ENCODE peak calls at places on chromosome 12, in six cellular contexts. R is lung microvascular endothelial cell; Z is stimulated activated CD8-positive, alpha-beta memory T cell treated with anti-CD3 and anti-CD28 coated beads, Interleukin-2, amount 100 ng/mL, for 48 hours; W is GM10248; U is HTR-8/SVneo; F is cardiac muscle cell. L is an unnamed sample.

GRCh38 chr12:1579626-1580025 is 14.8 kb downstream of the FBXL14 start:
- DNase-seq in R (peak; percentile 45), Z (no peak), W (no peak), U (no peak), F (no peak), L (peak; percentile 77)

GRCh38 chr12:82057770-82058169 is 298.6 kb upstream of the PPFIA2 start:
- DNase-seq in R (no peak), Z (no peak), W (no peak), U (no peak), F (no peak), L (no peak)

GRCh38 chr12:47885012-47885501 is 19.7 kb downstream of the VDR start:
- DNase-seq in R (no peak), Z (peak; percentile 76), W (peak; percentile 71), U (no peak), F (peak; percentile 35), L (no peak)

GRCh38 chr12:59372971-59373370 is 222.9 kb upstream of the SLC16A7 start:
- DNase-seq in R (no peak), Z (no peak), W (no peak), U (peak; percentile 17), F (peak; percentile 8), L (peak; percentile 3)

GRCh38 chr12:79364197-79364596 is 326.6 kb downstream of the PAWR start:
- DNase-seq in R (no peak), Z (no peak), W (no peak), U (no peak), F (no peak), L (no peak)

GRCh38 chr12:55830601-55831406 is 1.4 kb upstream of the DNAJC14 start:
- DNase-seq in R (peak; percentile 77), Z (peak; percentile 25), W (peak; percentile 65), U (peak; percentile 65), F (peak; percentile 80), L (peak; percentile 60)

GRCh38 chr12:39406257-39406656 is 36.7 kb downstream of the KIF21A start:
- DNase-seq in R (no peak), Z (no peak), W (no peak), U (no peak), F (no peak), L (no peak)

GRCh38 chr12:110050927-110051326 is 2.6 kb upstream of the C12orf76 start:
- DNase-seq in R (no peak), Z (no peak), W (no peak), U (no peak), F (no peak), L (no peak)

GRCh38 chr12:106254724-106255123 is 6.9 kb upstream of the CKAP4 start:
- DNase-seq in R (no peak), Z (no peak), W (no peak), U (no peak), F (no peak), L (no peak)

GRCh38 chr12:54229624-54230212 is 40.9 kb upstream of the SMUG1 start:
- DNase-seq in R (peak; percentile 90), Z (no peak), W (no peak), U (peak; percentile 69), F (peak; percentile 94), L (peak; percentile 98)

GRCh38 chr12:128338344-128338743 is 71.4 kb downstream of the TMEM132C start:
- DNase-seq in R (no peak), Z (no peak), W (no peak), U (no peak), F (no peak), L (no peak)

GRCh38 chr12:43758247-43758727 is 303 bp downstream of the PUS7L start:
- DNase-seq in R (peak; percentile 49), Z (peak; percentile 1), W (no peak), U (peak; percentile 22), F (peak; percentile 46), L (peak; percentile 59)

GRCh38 chr12:57093412-57094193 is 4.7 kb downstream of the NAB2 start:
- DNase-seq in R (peak; percentile 62), Z (peak; percentile 67), W (peak; percentile 92), U (no peak), F (peak; percentile 93), L (peak; percentile 77)

GRCh38 chr12:115456946-115457689 is 773.1 kb upstream of the TBX3 start:
- DNase-seq in R (peak; percentile 13), Z (no peak), W (no peak), U (no peak), F (no peak), L (peak; percentile 13)

GRCh38 chr12:54019111-54019811 is 9.0 kb upstream of the HOXC6 start:
- DNase-seq in R (no peak), Z (no peak), W (no peak), U (no peak), F (no peak), L (no peak)

GRCh38 chr12:100986595-100987547 is 192.3 kb downstream of the ANO4 start:
- DNase-seq in R (no peak), Z (no peak), W (no peak), U (no peak), F (no peak), L (peak; percentile 4)

GRCh38 chr12:109497675-109498074 is 20.2 kb downstream of the UBE3B start:
- DNase-seq in R (peak; percentile 40), Z (no peak), W (no peak), U (peak; percentile 52), F (no peak), L (peak; percentile 38)

GRCh38 chr12:7934153-7934552 is 1.8 kb downstream of the SLC2A3 start:
- DNase-seq in R (no peak), Z (no peak), W (no peak), U (no peak), F (no peak), L (peak; percentile 30)

GRCh38 chr12:113136128-113136989 is 798 bp upstream of the RASAL1 start:
- DNase-seq in R (no peak), Z (peak; percentile 55), W (no peak), U (peak; percentile 30), F (peak; percentile 30), L (no peak)

GRCh38 chr12:52494518-52494917 is 1.5 kb upstream of the KRT6A start:
- DNase-seq in R (no peak), Z (no peak), W (no peak), U (no peak), F (peak; percentile 94), L (peak; percentile 18)

GRCh38 chr12:102634216-102634615 is 153.9 kb upstream of the IGF1 start:
- DNase-seq in R (no peak), Z (no peak), W (no peak), U (peak; percentile 7), F (peak; percentile 26), L (peak; percentile 47)

GRCh38 chr12:116454950-116455447 is 104.2 kb upstream of the MAP1LC3B2 start:
- DNase-seq in R (peak; percentile 97), Z (no peak), W (no peak), U (peak; percentile 73), F (peak; percentile 81), L (peak; percentile 99)

GRCh38 chr12:79451988-79452387 is 238.8 kb downstream of the PAWR start:
- DNase-seq in R (peak; percentile 99), Z (no peak), W (no peak), U (peak; percentile 59), F (peak; percentile 82), L (peak; percentile 97)

GRCh38 chr12:64735447-64735846 is 23.8 kb downstream of the GNS start:
- DNase-seq in R (no peak), Z (no peak), W (no peak), U (no peak), F (no peak), L (no peak)

GRCh38 chr12:46300906-46301305 is 32.1 kb upstream of the SLC38A1 start:
- DNase-seq in R (peak; percentile 58), Z (no peak), W (no peak), U (no peak), F (peak; percentile 26), L (no peak)

GRCh38 chr12:46383654-46384450 is 11.3 kb upstream of the SLC38A2 start:
- DNase-seq in R (peak; percentile 98), Z (peak; percentile 52), W (peak; percentile 27), U (no peak), F (peak; percentile 98), L (peak; percentile 92)

GRCh38 chr12:24133385-24133784 is 183.9 kb upstream of the SOX5 start:
- DNase-seq in R (no peak), Z (no peak), W (no peak), U (no peak), F (no peak), L (no peak)

GRCh38 chr12:31118831-31119530 is 45.3 kb downstream of the DDX11 start:
- DNase-seq in R (no peak), Z (peak; percentile 21), W (peak; percentile 69), U (peak; percentile 75), F (peak; percentile 25), L (peak; percentile 40)

GRCh38 chr12:2691001-2691339 is 103.8 kb upstream of the FKBP4 start:
- DNase-seq in R (no peak), Z (peak; percentile 49), W (no peak), U (no peak), F (peak; percentile 51), L (no peak)